ENCODE peak calls at places on chromosomes 12 and 14, in seven cellular contexts. X, V, D, U, M, H and G are unnamed samples.

GRCh38 chr12:52585951-52586350 is 12.3 kb upstream of the KRT74 start:
- DNase-seq in D (no peak), U (no peak), M (no peak), V (no peak), X (no peak), H (no peak), G (no peak)

GRCh38 chr12:12964255-12964654 is 12.3 kb upstream of the GPRC5D start:
- DNase-seq in X (no peak), M (no peak), H (no peak), U (no peak), V (no peak), D (no peak), G (no peak)

GRCh38 chr12:77354766-77355362 is 289.5 kb upstream of the E2F7 start:
- DNase-seq in H (no peak), X (peak), M (peak), V (no peak), U (no peak), D (no peak), G (peak)

GRCh38 chr12:71756054-71756675 is 1.5 kb downstream of the RAB21 start:
- DNase-seq in M (peak), X (peak), D (no peak), U (no peak), H (no peak), V (no peak), G (no peak)

GRCh38 chr12:10331642-10332239 is 24.1 kb downstream of the KLRD1 start:
- DNase-seq in U (peak), X (peak), D (peak), H (no peak), M (peak), V (peak), G (peak)

GRCh38 chr14:98242903-98243302 is 1029.1 kb downstream of the BCL11B start:
- DNase-seq in H (no peak), M (no peak), D (no peak), V (no peak), U (no peak), X (no peak), G (no peak)

GRCh38 chr12:124617615-124618014 is 50.2 kb upstream of the NCOR2 start:
- DNase-seq in D (no peak), H (no peak), M (no peak), U (peak), V (no peak), X (no peak), G (no peak)

GRCh38 chr12:53474819-53475218 is 22.9 kb downstream of the PCBP2 start:
- DNase-seq in M (no peak), D (no peak), H (no peak), V (no peak), X (no peak), U (no peak), G (no peak)

GRCh38 chr14:68178282-68178681 is 358.7 kb downstream of the RAD51B start:
- DNase-seq in X (no peak), V (no peak), D (no peak), M (peak), H (no peak), U (no peak), G (peak)

GRCh38 chr12:52865090-52865944 is 16.5 kb upstream of the KRT78 start:
- DNase-seq in V (peak), D (peak), H (no peak), M (peak), X (peak), U (peak), G (peak)

GRCh38 chr12:77734489-77734888 is 96.2 kb upstream of the NAV3 start:
- DNase-seq in H (no peak), X (peak), D (no peak), V (peak), U (no peak), M (peak), G (peak)

GRCh38 chr12:13564266-13564810 is 367.8 kb downstream of the EMP1 start:
- DNase-seq in M (no peak), V (no peak), H (no peak), U (peak), D (no peak), X (no peak), G (no peak)

GRCh38 chr14:84959796-84960515 is 570.0 kb upstream of the FLRT2 start:
- DNase-seq in H (no peak), V (no peak), M (no peak), X (no peak), U (no peak), D (no peak), G (no peak)
- H3K27ac ChIP-seq in H (no peak), V (no peak), M (no peak), X (no peak), U (no peak), D (no peak), G (no peak)

GRCh38 chr14:103260629-103261124 is 73.4 kb upstream of the EIF5 start:
- DNase-seq in H (no peak), D (no peak), M (peak), U (no peak), X (peak), V (peak), G (peak)
- H3K4me2 ChIP-seq in H (peak), D (peak), M (peak), U (peak), X (peak), V (peak), G (peak)

DNA sequence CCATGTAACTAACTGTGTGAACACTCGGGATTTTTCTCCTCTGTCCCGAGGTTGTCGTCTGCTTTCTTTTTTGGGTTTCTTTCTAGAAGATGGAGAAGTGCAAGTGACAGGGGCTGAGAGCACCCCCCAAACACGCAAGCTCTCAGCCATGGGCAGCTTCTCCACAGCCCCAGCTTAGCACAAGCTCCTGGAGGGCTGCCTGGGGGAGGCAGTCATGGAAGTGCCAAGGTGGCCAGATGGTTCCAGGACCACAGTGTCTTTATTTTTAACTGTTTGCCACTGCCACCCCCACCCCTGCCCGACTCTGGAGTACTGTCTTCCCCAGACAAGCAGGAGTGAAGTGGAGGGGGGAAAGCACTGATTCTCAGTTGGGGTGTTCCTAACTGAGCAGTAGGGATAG is 58.2 kb downstream of the ST8SIA1 start:
- DNase-seq in M (no peak), U (no peak), V (no peak), H (no peak), D (no peak), X (no peak), G (no peak)
- H3K4me3 ChIP-seq in M (no peak), U (no peak), V (peak), H (peak), D (no peak), X (peak), G (no peak)

GRCh38 chr12:4032906-4033628 is 159.9 kb upstream of the PARP11 start:
- DNase-seq in D (no peak), U (no peak), V (peak), M (peak), H (peak), X (peak), G (peak)
- H3K27ac ChIP-seq in D (no peak), U (no peak), V (no peak), M (no peak), H (peak), X (no peak), G (no peak)

GRCh38 chr12:95553202-95553943 is 2.1 kb upstream of the USP44 start:
- DNase-seq in V (no peak), H (no peak), M (no peak), X (no peak), U (no peak), D (no peak), G (no peak)

GRCh38 chr12:95554532-95555071 is 3.3 kb upstream of the USP44 start:
- DNase-seq in V (no peak), U (no peak), H (no peak), D (no peak), M (no peak), X (no peak), G (no peak)

GRCh38 chr12:95551305-95551704 is at the start of gene USP44:
- DNase-seq in H (no peak), D (no peak), X (no peak), U (no peak), M (no peak), V (no peak), G (no peak)

GRCh38 chr12:95549392-95550084 is 1.7 kb downstream of the USP44 start:
- DNase-seq in H (no peak), M (no peak), U (no peak), D (no peak), X (no peak), V (no peak), G (no peak)

DNA sequence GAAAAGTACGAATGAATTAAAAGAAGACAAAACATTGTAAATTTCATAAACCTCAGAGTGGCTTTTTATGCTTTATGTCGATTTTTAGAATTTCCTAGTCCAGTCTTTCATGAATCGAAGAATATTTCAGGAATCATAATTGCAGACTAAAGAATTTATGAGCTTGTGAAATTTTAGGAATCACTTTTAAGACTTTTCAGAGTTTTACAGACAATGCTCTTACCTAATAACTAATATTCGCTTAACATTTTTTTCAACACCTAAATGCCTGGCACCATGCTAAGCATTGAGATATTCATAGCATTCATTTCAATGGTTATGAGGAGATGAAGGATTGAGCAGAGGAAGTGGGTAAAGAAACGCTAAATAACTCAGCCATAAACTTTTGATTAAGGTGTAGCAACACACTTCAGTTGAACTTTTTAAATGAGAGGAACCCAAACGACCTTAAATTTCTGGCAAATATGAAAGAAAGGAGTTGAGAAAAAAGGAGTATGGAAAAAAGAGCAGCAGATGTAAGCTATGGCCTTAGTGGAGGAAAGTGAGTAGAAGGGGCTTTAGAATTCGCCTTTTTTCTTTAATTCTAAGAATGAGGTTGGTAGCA is 739 bp upstream of the USP44 start:
- DNase-seq in U (no peak), V (no peak), X (no peak), D (no peak), H (no peak), M (no peak), G (no peak)
- H3K4me2 ChIP-seq in U (no peak), V (no peak), X (no peak), D (no peak), H (no peak), M (no peak), G (no peak)

GRCh38 chr14:93974299-93974698 is 2.1 kb downstream of the ASB2 start:
- DNase-seq in V (no peak), M (no peak), U (no peak), X (no peak), H (no peak), D (no peak), G (no peak)
- H3K4me3 ChIP-seq in V (no peak), M (no peak), U (no peak), X (no peak), H (no peak), D (no peak), G (no peak)

GRCh38 chr14:70171719-70172118 is 17.0 kb downstream of the SLC8A3 start:
- DNase-seq in H (no peak), X (no peak), V (no peak), U (no peak), M (no peak), D (no peak), G (no peak)

GRCh38 chr14:70162353-70162752 is 26.4 kb downstream of the SLC8A3 start:
- DNase-seq in D (no peak), X (no peak), U (no peak), M (no peak), H (no peak), V (no peak), G (no peak)

GRCh38 chr14:70168401-70168800 is 20.4 kb downstream of the SLC8A3 start:
- DNase-seq in X (no peak), D (no peak), H (no peak), M (no peak), U (no peak), V (no peak), G (no peak)

GRCh38 chr14:70170976-70171375 is 17.8 kb downstream of the SLC8A3 start:
- DNase-seq in M (no peak), D (no peak), X (no peak), U (no peak), H (no peak), V (no peak), G (no peak)

DNA sequence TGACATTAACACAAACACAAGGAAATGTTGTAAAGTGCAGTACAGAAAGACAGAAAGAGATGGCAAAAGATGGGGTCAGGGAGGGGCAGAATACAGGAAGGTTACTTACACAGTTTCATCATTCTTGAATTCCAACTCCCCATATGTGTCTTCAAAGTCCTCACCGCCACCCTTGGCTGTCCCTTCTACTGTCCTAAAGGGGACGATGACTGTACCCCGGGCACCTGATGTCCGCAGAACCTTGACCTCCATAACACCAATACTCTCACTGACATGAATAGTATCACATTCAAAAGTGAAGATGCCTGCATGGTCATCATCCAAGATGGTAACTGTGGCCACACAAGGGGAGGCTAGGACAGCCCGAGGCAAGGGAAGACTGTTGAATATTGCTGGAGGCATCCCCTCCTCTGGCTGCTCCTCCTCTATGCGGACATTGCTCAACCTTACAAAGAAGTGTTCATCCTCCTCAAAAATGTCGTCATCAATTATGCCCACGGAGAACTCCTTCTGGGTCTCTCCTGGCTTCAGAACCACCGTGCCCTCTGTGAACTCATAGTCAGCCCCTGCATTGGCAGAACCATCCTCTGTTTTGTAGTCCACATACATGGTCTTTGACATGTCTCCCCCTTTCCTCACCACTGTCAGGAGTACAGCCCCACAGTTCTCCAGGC is 22.1 kb downstream of the SLC8A3 start:
- DNase-seq in X (no peak), D (no peak), M (no peak), U (no peak), H (no peak), V (no peak), G (no peak)
- H3K27ac ChIP-seq in X (no peak), D (no peak), M (no peak), U (no peak), H (no peak), V (no peak), G (no peak)